ENCODE peak calls at places on chromosomes 1 and 21, in four cellular contexts. One of them, this sample, is unnamed.
A peak's percentile ranks its signal among the peaks of the same experiment; 100 is the strongest.

GRCh38 chr1:27491748-27492700 is 2.1 kb upstream of the WASF2 start:
- DNase-seq in endothelial cell of umbilical vein: peak; percentile 48
- DNase-seq in IMR-90: no peak
- DNase-seq in K562: no peak
- DNase-seq in this sample: no peak

GRCh38 chr1:203368624-203369451 is 17.9 kb upstream of the FMOD start:
- DNase-seq in K562: no peak
- DNase-seq in IMR-90: peak; percentile 69
- DNase-seq in endothelial cell of umbilical vein: peak; percentile 47
- DNase-seq in this sample: no peak

GRCh38 chr1:119470377-119470776 is 36.6 kb upstream of the HSD3B1 start:
- DNase-seq in endothelial cell of umbilical vein: no peak
- DNase-seq in K562: no peak
- DNase-seq in IMR-90: no peak
- DNase-seq in this sample: no peak

GRCh38 chr1:227489572-227489971 is 73.8 kb upstream of the ZNF678 start:
- DNase-seq in endothelial cell of umbilical vein: no peak
- DNase-seq in IMR-90: no peak
- DNase-seq in K562: no peak
- DNase-seq in this sample: no peak

GRCh38 chr1:55310517-55310927 is 95.4 kb upstream of the USP24 start:
- DNase-seq in endothelial cell of umbilical vein: peak; percentile 98
- DNase-seq in IMR-90: peak; percentile 100
- DNase-seq in K562: no peak
- DNase-seq in this sample: peak; percentile 45

GRCh38 chr21:46002841-46003574 is 21.4 kb downstream of the COL6A1 start:
- DNase-seq in K562: no peak
- DNase-seq in IMR-90: no peak
- DNase-seq in endothelial cell of umbilical vein: no peak
- DNase-seq in this sample: no peak

GRCh38 chr1:45879885-45880598 is 76.6 kb downstream of the MAST2 start:
- DNase-seq in K562: no peak
- DNase-seq in endothelial cell of umbilical vein: no peak
- DNase-seq in IMR-90: no peak
- DNase-seq in this sample: no peak

GRCh38 chr1:53063744-53064515 is 1.9 kb downstream of the PODN start:
- DNase-seq in endothelial cell of umbilical vein: no peak
- DNase-seq in IMR-90: no peak
- DNase-seq in K562: no peak
- DNase-seq in this sample: no peak

GRCh38 chr1:199751962-199752687 is 275.4 kb upstream of the NR5A2 start:
- DNase-seq in K562: no peak
- DNase-seq in IMR-90: no peak
- DNase-seq in endothelial cell of umbilical vein: no peak
- DNase-seq in this sample: no peak

GRCh38 chr21:42561742-42562141 is 48.1 kb downstream of the SLC37A1 start:
- DNase-seq in endothelial cell of umbilical vein: no peak
- DNase-seq in IMR-90: no peak
- DNase-seq in K562: peak; percentile 58
- DNase-seq in this sample: no peak
- H3K9me1 ChIP-seq in endothelial cell of umbilical vein: no peaks in the 10 kb centered on the region
- H3K9me1 ChIP-seq in IMR-90: no peaks in the 10 kb centered on the region
- H3K9me1 ChIP-seq in K562: no peaks in the 10 kb centered on the region
- H3K9me1 ChIP-seq in this sample: no peaks in the 10 kb centered on the region

GRCh38 chr1:58206749-58207148 is 339.8 kb downstream of the OMA1 start:
- DNase-seq in K562: no peak
- DNase-seq in IMR-90: no peak
- DNase-seq in endothelial cell of umbilical vein: no peak
- DNase-seq in this sample: no peak
- H3K9me1 ChIP-seq in K562: no peaks in the 10 kb centered on the region
- H3K9me1 ChIP-seq in IMR-90: no peaks in the 10 kb centered on the region
- H3K9me1 ChIP-seq in endothelial cell of umbilical vein: no peaks in the 10 kb centered on the region
- H3K9me1 ChIP-seq in this sample: no peaks in the 10 kb centered on the region

GRCh38 chr1:108051625-108052382 is 86.8 kb upstream of the VAV3 start:
- DNase-seq in endothelial cell of umbilical vein: no peak
- DNase-seq in IMR-90: no peak
- DNase-seq in K562: no peak
- DNase-seq in this sample: no peak

GRCh38 chr1:108050911-108051624 is 86.1 kb upstream of the VAV3 start:
- DNase-seq in IMR-90: no peak
- DNase-seq in endothelial cell of umbilical vein: peak; percentile 80
- DNase-seq in K562: no peak
- DNase-seq in this sample: no peak

GRCh38 chr1:108048311-108049082 is 83.5 kb upstream of the VAV3 start:
- DNase-seq in endothelial cell of umbilical vein: no peak
- DNase-seq in K562: no peak
- DNase-seq in IMR-90: no peak
- DNase-seq in this sample: no peak

GRCh38 chr1:108049083-108049819 is 84.3 kb upstream of the VAV3 start:
- DNase-seq in IMR-90: no peak
- DNase-seq in endothelial cell of umbilical vein: no peak
- DNase-seq in K562: peak; percentile 36
- DNase-seq in this sample: no peak

DNA sequence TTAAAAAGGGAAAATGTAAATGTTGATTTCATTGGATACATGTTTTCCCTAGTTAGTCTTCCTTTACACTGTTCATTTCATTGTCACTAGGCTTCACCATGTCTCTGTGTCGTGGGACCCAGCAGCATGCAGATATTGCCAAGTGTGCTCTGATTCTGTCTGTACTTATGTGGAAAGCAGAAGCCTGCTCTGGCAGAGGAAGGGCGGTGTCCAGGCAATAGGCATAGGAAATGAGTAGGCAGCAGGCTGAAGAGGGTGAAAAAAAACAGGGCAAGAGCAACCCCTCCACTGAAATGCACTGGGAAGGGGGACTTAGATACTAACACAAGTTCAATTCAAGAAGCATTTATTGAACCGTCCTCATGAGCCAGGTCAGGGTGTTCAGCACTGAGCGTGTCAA is 85.2 kb upstream of the VAV3 start:
- DNase-seq in IMR-90: no peak
- DNase-seq in endothelial cell of umbilical vein: peak; percentile 9
- DNase-seq in K562: no peak
- DNase-seq in this sample: no peak
- H3K9me1 ChIP-seq in IMR-90: no peaks in the 10 kb centered on the region
- H3K9me1 ChIP-seq in endothelial cell of umbilical vein: no peaks in the 10 kb centered on the region
- H3K9me1 ChIP-seq in K562: no peaks in the 10 kb centered on the region
- H3K9me1 ChIP-seq in this sample: no peaks in the 10 kb centered on the region

GRCh38 chr1:9422921-9423505 is 116.3 kb upstream of the SLC25A33 start:
- DNase-seq in IMR-90: no peak
- DNase-seq in endothelial cell of umbilical vein: no peak
- DNase-seq in K562: no peak
- DNase-seq in this sample: no peak

GRCh38 chr1:9426291-9426711 is 113.0 kb upstream of the SLC25A33 start:
- DNase-seq in K562: no peak
- DNase-seq in endothelial cell of umbilical vein: no peak
- DNase-seq in IMR-90: no peak
- DNase-seq in this sample: no peak

GRCh38 chr1:9422321-9422720 is 116.9 kb upstream of the SLC25A33 start:
- DNase-seq in endothelial cell of umbilical vein: no peak
- DNase-seq in K562: no peak
- DNase-seq in IMR-90: no peak
- DNase-seq in this sample: no peak

GRCh38 chr1:9425859-9426258 is 113.4 kb upstream of the SLC25A33 start:
- DNase-seq in endothelial cell of umbilical vein: no peak
- DNase-seq in K562: no peak
- DNase-seq in IMR-90: no peak
- DNase-seq in this sample: no peak

GRCh38 chr1:9424278-9424677 is 115.0 kb upstream of the SLC25A33 start:
- DNase-seq in K562: no peak
- DNase-seq in endothelial cell of umbilical vein: no peak
- DNase-seq in IMR-90: no peak
- DNase-seq in this sample: no peak
- H3K9me1 ChIP-seq in K562: no peaks in the 10 kb centered on the region
- H3K9me1 ChIP-seq in endothelial cell of umbilical vein: no peaks in the 10 kb centered on the region
- H3K9me1 ChIP-seq in IMR-90: peaks cover 4% of the 10 kb centered on the region
- H3K9me1 ChIP-seq in this sample: no peaks in the 10 kb centered on the region

DNA sequence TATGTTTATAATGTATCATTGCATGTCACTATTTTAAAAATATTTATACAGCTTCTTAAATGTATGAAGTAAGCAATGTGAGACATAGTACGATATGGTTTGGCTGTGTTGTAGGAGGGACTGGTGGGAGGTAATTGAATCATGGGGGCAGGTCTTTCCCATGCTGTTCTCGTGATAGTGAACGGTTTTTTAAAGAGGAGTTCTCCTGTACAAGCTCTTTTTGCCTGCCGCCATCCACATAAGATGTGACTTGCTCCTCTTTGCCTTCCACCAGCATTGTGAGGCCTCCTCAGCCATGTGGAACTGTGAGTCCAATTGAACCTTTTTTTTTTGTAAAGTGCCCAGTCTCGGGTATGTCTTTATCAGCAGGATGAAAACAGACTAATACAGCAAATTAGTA is 10.3 kb downstream of the ABCD3 start:
- DNase-seq in K562: no peak
- DNase-seq in IMR-90: no peak
- DNase-seq in endothelial cell of umbilical vein: no peak
- DNase-seq in this sample: no peak
- H3K9me1 ChIP-seq in K562: no peaks in the 10 kb centered on the region
- H3K9me1 ChIP-seq in IMR-90: peaks cover 3% of the 10 kb centered on the region
- H3K9me1 ChIP-seq in endothelial cell of umbilical vein: no peaks in the 10 kb centered on the region
- H3K9me1 ChIP-seq in this sample: no peaks in the 10 kb centered on the region

GRCh38 chr1:160282807-160283206 is 2.1 kb downstream of the PEX19 start:
- DNase-seq in K562: no peak
- DNase-seq in endothelial cell of umbilical vein: no peak
- DNase-seq in IMR-90: no peak
- DNase-seq in this sample: no peak
- H3K9me1 ChIP-seq in K562: no peaks in the 10 kb centered on the region
- H3K9me1 ChIP-seq in endothelial cell of umbilical vein: no peaks in the 10 kb centered on the region
- H3K9me1 ChIP-seq in IMR-90: peaks cover 4% of the 10 kb centered on the region
- H3K9me1 ChIP-seq in this sample: no peaks in the 10 kb centered on the region

DNA sequence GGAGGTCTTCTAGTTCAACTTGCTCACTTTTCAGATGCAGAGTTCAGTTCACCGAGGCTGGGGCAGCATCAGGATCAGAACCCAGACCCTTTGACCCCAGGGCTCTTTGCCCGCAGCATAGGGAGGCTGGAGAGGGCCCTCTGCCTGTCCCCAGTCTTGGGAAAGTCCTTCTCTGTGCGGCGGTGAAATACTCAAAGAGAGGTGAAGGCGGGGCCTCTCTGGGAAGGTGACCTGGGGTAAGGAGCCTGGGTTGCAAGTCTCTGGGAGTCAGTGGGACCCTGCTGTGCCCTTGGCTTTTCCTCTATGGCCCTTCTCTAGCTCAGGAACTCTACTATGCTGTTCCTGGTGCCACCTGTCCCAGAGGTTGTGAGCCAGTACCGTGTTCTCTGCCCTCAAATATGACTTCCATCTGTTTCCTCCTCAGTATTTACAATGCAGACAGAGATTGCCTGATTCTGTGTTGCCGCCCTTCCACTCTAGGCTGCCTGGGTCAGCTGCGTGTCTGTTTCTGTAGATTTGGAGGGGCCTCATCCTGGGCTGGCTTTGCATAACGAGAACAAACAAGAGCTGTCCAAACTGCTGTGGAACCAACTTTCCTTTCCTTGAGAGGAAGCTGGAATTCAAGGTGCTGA is 18.7 kb upstream of the ZBTB21 start:
- DNase-seq in IMR-90: no peak
- DNase-seq in endothelial cell of umbilical vein: no peak
- DNase-seq in K562: no peak
- DNase-seq in this sample: no peak
- H3K9me1 ChIP-seq in IMR-90: peaks cover 26% of the 10 kb centered on the region
- H3K9me1 ChIP-seq in endothelial cell of umbilical vein: no peaks in the 10 kb centered on the region
- H3K9me1 ChIP-seq in K562: no peaks in the 10 kb centered on the region
- H3K9me1 ChIP-seq in this sample: no peaks in the 10 kb centered on the region

GRCh38 chr1:36975642-36976041 is 58.7 kb downstream of the GRIK3 start:
- DNase-seq in endothelial cell of umbilical vein: no peak
- DNase-seq in IMR-90: no peak
- DNase-seq in K562: no peak
- DNase-seq in this sample: no peak
- H3K9me1 ChIP-seq in endothelial cell of umbilical vein: no peaks in the 10 kb centered on the region
- H3K9me1 ChIP-seq in IMR-90: no peaks in the 10 kb centered on the region
- H3K9me1 ChIP-seq in K562: no peaks in the 10 kb centered on the region
- H3K9me1 ChIP-seq in this sample: no peaks in the 10 kb centered on the region

GRCh38 chr1:180412583-180412982 is 89.8 kb downstream of the ACBD6 start:
- DNase-seq in endothelial cell of umbilical vein: no peak
- DNase-seq in IMR-90: no peak
- DNase-seq in K562: no peak
- DNase-seq in this sample: no peak
- H3K9me1 ChIP-seq in endothelial cell of umbilical vein: no peaks in the 10 kb centered on the region
- H3K9me1 ChIP-seq in IMR-90: no peaks in the 10 kb centered on the region
- H3K9me1 ChIP-seq in K562: no peaks in the 10 kb centered on the region
- H3K9me1 ChIP-seq in this sample: no peaks in the 10 kb centered on the region